ENCODE peak calls at places on chromosomes 1 and 21, in eight cellular contexts. M is neuronal stem cell; U is RWPE2; P is left ventricle myocardium inferior; L is thyroid gland; O is CD8-positive, alpha-beta T cell; Z is OCI-LY7; S is testis. H is an unnamed sample. For H3K4me1 and H3K9me3, the result is how much of the 10 kb centered on the place peaks cover.

GRCh38 chr1:51664412-51665240 is 47.7 kb downstream of the OSBPL9 start:
- DNase-seq in U (no peak), M (no peak), O (no peak), S (no peak), Z (no peak), P (no peak), L (no peak), H (no peak)

GRCh38 chr1:12127206-12127810 is 39.5 kb upstream of the TNFRSF1B start:
- DNase-seq in U (no peak), L (no peak), Z (no peak), P (no peak), M (no peak), S (no peak), O (no peak), H (no peak)

GRCh38 chr21:41863439-41863740 is 15.8 kb downstream of the PRDM15 start:
- DNase-seq in O (no peak), Z (peak), L (no peak), U (no peak), M (no peak), S (no peak), P (no peak), H (no peak)

GRCh38 chr1:192439373-192440025 is 122.7 kb downstream of the RGS21 start:
- DNase-seq in O (no peak), L (no peak), M (no peak), S (no peak), Z (no peak), P (no peak), U (no peak), H (no peak)

GRCh38 chr1:182614796-182615451 is 10.7 kb upstream of the RGS16 start:
- DNase-seq in S (peak), M (peak), Z (peak), O (peak), P (peak), U (no peak), L (peak), H (peak)

GRCh38 chr1:1167416-1168155 is 6.1 kb upstream of the TTLL10 start:
- DNase-seq in M (no peak), S (no peak), Z (no peak), U (peak), L (no peak), P (no peak), O (no peak), H (no peak)

GRCh38 chr1:11187458-11187857 is 1.7 kb upstream of the ANGPTL7 start:
- DNase-seq in Z (no peak), U (no peak), S (no peak), P (no peak), M (no peak), L (no peak), O (no peak), H (no peak)

GRCh38 chr1:113253187-113253966 is 136.9 kb upstream of the MAGI3 start:
- DNase-seq in Z (no peak), L (no peak), S (no peak), O (no peak), U (no peak), M (peak), P (no peak), H (no peak)

GRCh38 chr1:233088613-233089012 is 138.2 kb downstream of the NTPCR start:
- DNase-seq in O (no peak), Z (no peak), L (no peak), M (no peak), P (no peak), U (no peak), S (no peak), H (no peak)

GRCh38 chr1:230537456-230537855 is 104.8 kb upstream of the COG2 start:
- DNase-seq in U (no peak), Z (no peak), P (no peak), M (no peak), L (no peak), S (no peak), O (no peak), H (no peak)

GRCh38 chr1:152479792-152480595 is 30.6 kb upstream of the LCE5A start:
- DNase-seq in L (peak), M (no peak), P (peak), U (no peak), S (peak), Z (peak), O (peak), H (peak)

GRCh38 chr1:61674221-61674620 is 50.7 kb downstream of the TM2D1 start:
- DNase-seq in O (no peak), L (peak), S (no peak), U (no peak), P (no peak), M (no peak), Z (no peak), H (peak)

GRCh38 chr1:177976596-177976995 is 6.7 kb upstream of the SEC16B start:
- DNase-seq in U (no peak), L (no peak), M (no peak), O (no peak), S (no peak), Z (no peak), P (no peak), H (no peak)

GRCh38 chr1:53220962-53221286 is 490 bp upstream of the CZIB start:
- DNase-seq in Z (no peak), S (no peak), L (no peak), O (no peak), P (no peak), U (no peak), M (no peak), H (no peak)

GRCh38 chr1:173112129-173112528 is 61.4 kb upstream of the TNFSF18 start:
- DNase-seq in Z (peak), L (no peak), P (no peak), O (no peak), M (no peak), S (no peak), U (no peak), H (no peak)

GRCh38 chr1:173117108-173117633 is 66.4 kb upstream of the TNFSF18 start:
- DNase-seq in S (no peak), Z (peak), L (no peak), P (no peak), O (no peak), U (no peak), M (no peak), H (no peak)

GRCh38 chr1:173118404-173118803 is 67.7 kb upstream of the TNFSF18 start:
- DNase-seq in U (no peak), S (no peak), Z (no peak), L (no peak), O (no peak), P (no peak), M (no peak), H (no peak)

GRCh38 chr1:173113015-173113741 is 62.4 kb upstream of the TNFSF18 start:
- DNase-seq in M (no peak), L (no peak), Z (no peak), P (no peak), U (peak), O (no peak), S (no peak), H (no peak)

DNA sequence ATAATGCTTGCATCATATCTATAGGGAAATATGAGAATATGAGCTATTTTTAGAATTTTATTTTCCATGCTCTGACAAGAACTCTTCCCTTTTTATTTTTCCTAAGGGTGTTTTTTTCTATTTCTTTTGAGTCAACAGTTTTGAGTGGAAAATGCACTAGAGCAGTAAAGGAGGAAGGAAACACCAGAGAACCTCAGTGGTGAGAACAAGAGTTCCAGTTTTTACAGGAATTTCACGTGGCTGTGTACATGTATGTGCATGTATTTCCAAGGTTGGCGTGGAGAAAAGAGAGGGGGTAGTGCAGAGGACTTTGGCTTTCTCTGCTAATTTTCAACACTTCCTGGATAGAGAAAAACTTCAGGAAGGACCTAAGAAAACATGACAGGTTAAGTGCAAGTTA is 63.6 kb upstream of the TNFSF18 start:
- DNase-seq in M (no peak), O (no peak), U (no peak), L (no peak), S (no peak), P (no peak), Z (no peak), H (no peak)
- H3K4me1 ChIP-seq in M (under half), O (under half), U (under half), L (under half), S (under half), P (under half), Z (under half), H (under half)

GRCh38 chr1:79105499-79105898 is 99.0 kb upstream of the ADGRL4 start:
- DNase-seq in Z (no peak), S (no peak), O (no peak), U (no peak), L (no peak), M (no peak), P (no peak), H (no peak)
- H3K9me3 ChIP-seq in Z (under half), S (under half), O (under half), U (under half), L (under half), M (under half), P (under half), H (under half)

GRCh38 chr1:153541641-153542569 is 1.2 kb upstream of the S100A5 start:
- DNase-seq in O (no peak), M (no peak), L (peak), U (peak), Z (no peak), S (no peak), P (no peak), H (no peak)
- H3K4me1 ChIP-seq in O (half or more), M (under half), L (half or more), U (under half), Z (under half), S (under half), P (under half), H (under half)

GRCh38 chr1:205883792-205884191 is 33.9 kb upstream of the PM20D1 start:
- DNase-seq in U (no peak), P (no peak), M (no peak), Z (no peak), O (no peak), L (no peak), S (no peak), H (no peak)
- H3K9me3 ChIP-seq in U (under half), P (under half), M (under half), Z (under half), O (under half), L (under half), S (under half), H (under half)

GRCh38 chr1:229109320-229109761 is 161.6 kb upstream of the RAB4A start:
- DNase-seq in O (no peak), M (no peak), S (peak), U (no peak), L (no peak), P (peak), Z (peak), H (no peak)
- H3K4me1 ChIP-seq in O (under half), M (under half), S (under half), U (under half), L (half or more), P (under half), Z (under half), H (under half)

GRCh38 chr21:42956824-42957632 is 17.3 kb upstream of the PKNOX1 start:
- DNase-seq in S (no peak), M (no peak), U (no peak), L (peak), O (no peak), P (no peak), Z (no peak), H (no peak)
- H3K9me3 ChIP-seq in S (under half), M (under half), U (under half), L (under half), O (under half), P (under half), Z (under half), H (under half)

GRCh38 chr1:201845331-201846083 is 16.6 kb downstream of the IPO9 start:
- DNase-seq in M (no peak), Z (no peak), P (no peak), S (no peak), L (no peak), O (no peak), U (no peak), H (no peak)

GRCh38 chr1:201838381-201838780 is 9.4 kb downstream of the IPO9 start:
- DNase-seq in L (no peak), O (no peak), Z (no peak), M (no peak), S (no peak), U (no peak), P (no peak), H (no peak)

GRCh38 chr1:201840055-201840454 is 11.1 kb downstream of the IPO9 start:
- DNase-seq in M (no peak), U (no peak), P (no peak), O (no peak), Z (no peak), L (no peak), S (no peak), H (no peak)

GRCh38 chr1:201841265-201841912 is 12.4 kb downstream of the IPO9 start:
- DNase-seq in U (no peak), M (no peak), L (no peak), Z (no peak), O (no peak), P (no peak), S (no peak), H (no peak)

DNA sequence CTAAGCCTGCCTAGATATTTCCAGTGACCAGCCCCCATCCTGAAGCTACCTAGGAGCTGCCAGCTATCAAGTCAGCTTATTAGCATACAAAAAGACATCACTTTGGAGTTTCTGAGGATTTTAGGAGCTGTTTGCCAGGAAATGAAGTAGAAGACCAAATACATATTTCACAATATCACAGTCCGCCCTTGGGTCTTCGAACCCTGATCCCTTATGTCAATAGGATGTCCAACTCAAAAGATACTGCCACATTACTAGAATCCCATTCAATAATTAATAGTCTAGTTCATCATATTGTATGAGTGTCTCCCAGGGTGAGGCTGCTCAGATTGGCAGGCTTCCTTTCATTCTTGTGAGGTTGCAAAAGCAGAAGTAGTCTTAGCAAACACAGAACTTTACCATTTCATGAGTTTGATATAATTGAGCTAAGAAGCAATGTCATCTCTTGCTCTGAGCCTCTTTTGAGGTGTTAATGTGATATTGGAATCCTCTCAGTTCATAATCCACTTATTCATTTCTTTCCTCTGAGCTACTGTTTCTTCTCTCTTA is 13.6 kb downstream of the IPO9 start:
- DNase-seq in M (no peak), L (no peak), S (no peak), U (no peak), O (no peak), P (no peak), Z (no peak), H (no peak)
- H3K4me1 ChIP-seq in M (under half), L (under half), S (under half), U (under half), O (under half), P (under half), Z (under half), H (under half)

DNA sequence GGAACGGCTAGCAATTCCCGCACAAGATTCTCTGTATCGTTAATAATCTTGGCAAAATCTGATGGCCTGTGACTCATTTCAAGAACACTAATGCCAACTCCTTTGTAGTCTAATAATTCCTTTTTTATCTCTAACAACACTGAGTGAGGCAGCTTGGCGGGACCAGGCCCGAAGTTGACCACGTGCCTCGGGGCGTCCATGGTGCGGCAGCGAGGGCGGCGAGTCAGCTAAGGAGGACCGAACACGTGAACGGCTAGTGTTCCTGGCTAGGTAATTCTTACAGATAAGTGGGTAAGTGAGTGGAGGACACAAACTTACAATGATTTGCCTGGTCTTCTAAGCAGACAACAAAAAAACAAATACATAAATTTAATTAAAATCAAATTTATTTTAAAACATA is 49.3 kb upstream of the ADGRL4 start:
- DNase-seq in Z (no peak), U (no peak), L (no peak), P (no peak), M (no peak), S (no peak), O (no peak), H (no peak)
- H3K9me3 ChIP-seq in Z (under half), U (under half), L (under half), P (under half), M (under half), S (under half), O (under half), H (under half)

H was measured in lung.